ENCODE peak calls at places on chromosomes 3 and 15, in five cellular contexts. Q, T, A, D and K are unnamed samples.

GRCh38 chr3:182252802-182253201 is 540.5 kb upstream of the ATP11B start:
- DNase-seq in A (no peak), T (no peak), Q (no peak), D (no peak), K (no peak)

GRCh38 chr3:100210777-100211145 is 50.0 kb upstream of the TBC1D23 start:
- DNase-seq in D (no peak), A (no peak), T (peak; percentile 89), Q (peak; percentile 83), K (peak; percentile 84)

GRCh38 chr3:184645304-184645703 is 66.6 kb downstream of the MAGEF1 start:
- DNase-seq in A (peak; percentile 30), Q (no peak), D (peak; percentile 80), T (peak; percentile 33), K (peak; percentile 41)

GRCh38 chr15:73965730-73966103 is 26.4 kb downstream of the STOML1 start:
- DNase-seq in A (no peak), Q (peak; percentile 76), T (no peak), D (no peak), K (peak; percentile 42)

GRCh38 chr3:141796436-141797166 is 33.4 kb downstream of the GRK7 start:
- DNase-seq in Q (peak; percentile 55), D (no peak), A (no peak), T (no peak), K (peak; percentile 16)

GRCh38 chr3:50345586-50345985 is at the start of gene ZMYND10:
- DNase-seq in A (no peak), Q (peak; percentile 84), T (peak; percentile 47), D (peak; percentile 79), K (peak; percentile 58)

GRCh38 chr15:38398134-38398533 is 55.8 kb upstream of the FAM98B start:
- DNase-seq in D (no peak), Q (peak; percentile 98), T (peak; percentile 94), A (no peak), K (peak; percentile 97)

GRCh38 chr15:92076536-92076935 is 223.0 kb downstream of the SLCO3A1 start:
- DNase-seq in Q (no peak), A (no peak), D (no peak), T (no peak), K (no peak)

GRCh38 chr3:78645628-78646310 is 1122.0 kb downstream of the ROBO1 start:
- DNase-seq in Q (peak; percentile 87), T (peak; percentile 88), A (peak; percentile 36), D (no peak), K (peak; percentile 86)

GRCh38 chr3:99714146-99714545 is 75.8 kb downstream of the COL8A1 start:
- DNase-seq in Q (peak; percentile 64), D (no peak), A (no peak), T (peak; percentile 67), K (peak; percentile 89)

GRCh38 chr3:11238057-11238456 is 34.1 kb upstream of the ATG7 start:
- DNase-seq in Q (peak; percentile 57), D (no peak), T (peak; percentile 93), A (no peak), K (peak; percentile 90)

GRCh38 chr3:192490720-192491119 is 236.6 kb downstream of the FGF12 start:
- DNase-seq in A (no peak), D (no peak), Q (no peak), T (no peak), K (no peak)

GRCh38 chr3:144362126-144362525 is 390.5 kb downstream of the DIPK2A start:
- DNase-seq in Q (peak; percentile 90), D (no peak), A (no peak), T (no peak), K (no peak)

GRCh38 chr15:56215769-56216168 is 27.9 kb downstream of the RFX7 start:
- DNase-seq in T (peak; percentile 58), A (no peak), Q (peak; percentile 37), D (no peak), K (peak; percentile 78)

GRCh38 chr3:97232635-97233034 is 418.2 kb downstream of the EPHA6 start:
- DNase-seq in D (peak; percentile 25), Q (no peak), T (no peak), A (no peak), K (no peak)

GRCh38 chr3:32399030-32399620 is 7.5 kb downstream of the CMTM7 start:
- DNase-seq in Q (peak; percentile 71), A (peak; percentile 52), T (peak; percentile 81), D (no peak), K (peak; percentile 74)

GRCh38 chr3:14532691-14533456 is 7.3 kb downstream of the GRIP2 start:
- DNase-seq in Q (no peak), T (no peak), D (peak; percentile 94), A (peak; percentile 50), K (no peak)

GRCh38 chr3:53599780-53600179 is 105.4 kb downstream of the CACNA1D start:
- DNase-seq in A (no peak), Q (no peak), T (no peak), D (no peak), K (no peak)

GRCh38 chr3:24477090-24477656 is 17.5 kb downstream of the THRB start:
- DNase-seq in A (no peak), T (no peak), D (no peak), Q (no peak), K (no peak)
- H3K4me3 ChIP-seq in A (no peak overlapping the region), T (no peak overlapping the region), D (no peak overlapping the region), Q (no peak overlapping the region), K (no peak overlapping the region)

GRCh38 chr15:101088788-101089578 is 162.9 kb downstream of the CHSY1 start:
- DNase-seq in A (peak; percentile 93), D (peak; percentile 84), T (peak; percentile 55), Q (peak; percentile 85), K (peak; percentile 67)
- H3K4me3 ChIP-seq in A (no peak overlapping the region), D (peak overlapping the region; percentile 35), T (no peak overlapping the region), Q (peak overlapping the region; percentile 27), K (no peak overlapping the region)

GRCh38 chr3:52121459-52121795 is 32.8 kb downstream of the POC1A start:
- DNase-seq in Q (no peak), D (no peak), T (peak; percentile 32), A (no peak), K (peak; percentile 28)
- H3K4me3 ChIP-seq in Q (no peak overlapping the region), D (no peak overlapping the region), T (no peak overlapping the region), A (no peak overlapping the region), K (no peak overlapping the region)

GRCh38 chr15:48176097-48176496 is 2.0 kb downstream of the MYEF2 start:
- DNase-seq in D (no peak), Q (no peak), A (no peak), T (no peak), K (no peak)
- H3K4me3 ChIP-seq in D (no peak overlapping the region), Q (no peak overlapping the region), A (peak overlapping the region; percentile 82), T (no peak overlapping the region), K (no peak overlapping the region)

DNA sequence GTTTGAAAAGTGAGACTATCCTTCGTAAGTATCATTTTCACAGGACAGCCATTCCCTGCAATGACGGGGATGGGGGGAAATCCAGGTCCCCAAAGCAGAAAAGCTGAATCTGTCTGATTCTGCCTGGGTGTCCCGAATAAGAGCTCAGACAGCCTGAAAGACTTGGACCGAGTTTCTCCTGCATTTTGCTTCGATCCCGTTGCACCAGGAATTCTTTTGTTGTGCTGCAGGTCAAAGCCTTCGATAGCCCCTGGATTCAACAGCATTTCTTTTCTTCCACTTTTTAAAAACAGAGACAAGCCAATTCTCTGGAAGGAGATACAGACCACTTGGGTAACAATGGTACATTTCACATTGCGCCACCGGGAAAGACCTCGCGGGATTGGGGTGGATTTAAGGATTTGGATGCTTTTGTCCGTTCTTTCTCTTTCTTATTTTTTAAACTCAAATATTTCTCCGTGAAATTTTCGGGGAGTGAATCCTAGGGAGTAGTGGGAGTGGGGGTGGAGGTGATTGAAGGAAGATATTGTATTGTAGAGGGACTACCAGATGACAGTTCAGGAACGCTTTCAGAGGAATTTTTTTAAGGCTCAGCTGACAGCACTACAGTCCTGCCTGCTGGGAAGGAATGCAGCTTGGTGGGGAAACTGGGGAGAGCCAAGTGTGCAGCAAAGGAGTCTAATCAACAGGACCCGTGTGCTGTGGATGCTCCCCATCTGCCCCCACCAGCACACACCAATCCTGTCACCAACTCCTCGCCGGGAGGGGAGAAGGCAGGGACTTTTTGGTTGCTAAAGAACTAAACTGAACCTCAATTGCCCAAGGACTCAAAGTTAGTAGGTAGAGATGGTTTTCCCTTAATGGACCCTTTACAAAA is 2.6 kb downstream of the SLITRK3 start:
- DNase-seq in Q (no peak), D (no peak), T (no peak), A (peak; percentile 8), K (no peak)
- H3K4me3 ChIP-seq in Q (no peak overlapping the region), D (peak overlapping the region; percentile 0), T (no peak overlapping the region), A (peak overlapping the region; percentile 20), K (no peak overlapping the region)

GRCh38 chr15:43516185-43516584 is 1.2 kb upstream of the MAP1A start:
- DNase-seq in D (no peak), T (no peak), A (no peak), Q (peak; percentile 94), K (peak; percentile 53)
- H3K4me3 ChIP-seq in D (no peak overlapping the region), T (no peak overlapping the region), A (peak overlapping the region; percentile 73), Q (peak overlapping the region; percentile 88), K (no peak overlapping the region)

DNA sequence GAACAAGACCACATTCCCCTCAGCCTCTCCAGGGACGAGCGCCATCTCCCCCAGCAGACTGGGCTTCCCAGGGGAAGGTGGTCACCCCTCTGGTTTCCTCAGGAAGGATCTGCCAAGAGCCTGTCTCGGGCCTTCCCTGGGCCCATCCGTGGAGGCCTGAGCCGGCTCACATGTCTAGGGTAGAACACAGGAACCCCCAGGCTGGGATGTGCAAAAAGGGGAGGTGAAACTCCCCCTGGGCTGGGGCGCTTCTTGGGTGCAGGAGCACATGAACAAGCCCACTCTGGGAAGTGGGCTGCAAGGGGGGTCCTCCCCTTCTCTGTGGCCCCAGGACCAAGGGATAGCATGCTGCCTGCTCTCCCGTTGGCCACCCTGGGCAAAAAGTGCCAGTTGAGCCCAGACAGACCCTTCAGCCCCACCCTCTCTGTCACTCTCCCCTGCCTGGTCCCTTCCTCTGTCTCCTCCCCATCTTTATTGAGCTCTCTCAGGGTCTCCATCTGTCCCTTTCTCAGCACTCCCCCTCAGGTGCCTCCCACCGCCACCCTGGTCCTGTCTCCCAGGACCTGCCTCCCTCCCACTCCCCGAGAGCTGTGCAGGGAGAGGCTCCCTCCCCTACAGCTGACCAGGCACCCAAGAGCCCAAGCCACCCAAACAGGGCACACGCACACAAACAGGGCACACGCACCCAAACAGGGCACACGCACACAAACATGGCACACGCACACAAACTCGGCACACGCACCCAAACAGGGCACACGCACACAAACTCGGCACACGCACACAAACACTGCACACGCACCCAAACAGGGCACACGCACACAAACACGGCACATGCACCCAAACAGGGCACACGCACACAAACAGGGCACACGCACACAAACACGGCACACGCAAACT is 864 bp downstream of the SEMA3G start:
- DNase-seq in Q (no peak), T (no peak), D (no peak), A (no peak), K (no peak)
- H3K4me3 ChIP-seq in Q (no peak overlapping the region), T (no peak overlapping the region), D (peak overlapping the region; percentile 33), A (no peak overlapping the region), K (no peak overlapping the region)